ENCODE peak calls at places on chromosomes 6 and 20, in ten cellular contexts. V is testis; S is fibroblast of lung; J is A549; A is heart left ventricle; H is SJSA1; C is CD8-positive, alpha-beta T cell; L is suprapubic skin; W is right cardiac atrium; Y is IMR-90. K is an unnamed sample.

GRCh38 chr6:41036188-41036587 is 2.8 kb downstream of the UNC5CL start:
- DNase-seq in V (no peak), S (peak; percentile 39), J (no peak), A (no peak), H (no peak), C (no peak), L (no peak), W (no peak), Y (no peak), K (no peak)

GRCh38 chr20:34925341-34925740 is 30.3 kb downstream of the GSS start:
- DNase-seq in V (no peak), S (no peak), J (no peak), A (no peak), H (no peak), C (no peak), L (no peak), W (no peak), Y (no peak), K (no peak)

GRCh38 chr6:84182001-84182400 is 45.4 kb downstream of the CEP162 start:
- DNase-seq in V (no peak), S (no peak), J (no peak), A (no peak), H (no peak), C (no peak), L (no peak), W (no peak), Y (no peak), K (no peak)

GRCh38 chr6:26103141-26103769 is 16.0 kb downstream of the HFE start:
- DNase-seq in V (no peak), S (peak; percentile 81), J (peak; percentile 44), A (peak; percentile 42), H (no peak), C (no peak), L (no peak), W (no peak), Y (peak; percentile 77), K (no peak)

GRCh38 chr6:79038061-79038460 is 40.0 kb downstream of the PHIP start:
- DNase-seq in V (no peak), S (peak; percentile 12), J (no peak), A (no peak), H (no peak), C (no peak), L (no peak), W (no peak), Y (peak; percentile 3), K (no peak)

GRCh38 chr20:32858189-32858588 is 534 bp upstream of the EFCAB8 start:
- DNase-seq in V (no peak), S (no peak), J (no peak), A (no peak), H (no peak), C (no peak), L (no peak), W (no peak), Y (no peak), K (no peak)

GRCh38 chr6:88865275-88865674 is 98.1 kb downstream of the RNGTT start:
- DNase-seq in V (no peak), S (no peak), J (no peak), A (no peak), H (no peak), C (no peak), L (no peak), W (no peak), Y (no peak), K (no peak)

GRCh38 chr6:51349866-51350265 is 531.2 kb downstream of the TFAP2B start:
- DNase-seq in V (peak; percentile 34), S (no peak), J (no peak), A (no peak), H (no peak), C (no peak), L (no peak), W (no peak), Y (no peak), K (no peak)

GRCh38 chr6:31948306-31948705 is 2.4 kb downstream of the CFB start:
- DNase-seq in V (no peak), S (no peak), J (no peak), A (no peak), H (no peak), C (no peak), L (no peak), W (no peak), Y (no peak), K (peak; percentile 14)

GRCh38 chr20:31901615-31902014 is 31.2 kb downstream of the TTLL9 start:
- DNase-seq in V (no peak), S (no peak), J (no peak), A (no peak), H (no peak), C (no peak), L (peak; percentile 34), W (no peak), Y (no peak), K (no peak)

GRCh38 chr20:20079102-20079784 is 26.9 kb downstream of the CFAP61 start:
- DNase-seq in V (no peak), S (no peak), J (no peak), A (no peak), H (no peak), C (no peak), L (no peak), W (no peak), Y (no peak), K (no peak)

DNA sequence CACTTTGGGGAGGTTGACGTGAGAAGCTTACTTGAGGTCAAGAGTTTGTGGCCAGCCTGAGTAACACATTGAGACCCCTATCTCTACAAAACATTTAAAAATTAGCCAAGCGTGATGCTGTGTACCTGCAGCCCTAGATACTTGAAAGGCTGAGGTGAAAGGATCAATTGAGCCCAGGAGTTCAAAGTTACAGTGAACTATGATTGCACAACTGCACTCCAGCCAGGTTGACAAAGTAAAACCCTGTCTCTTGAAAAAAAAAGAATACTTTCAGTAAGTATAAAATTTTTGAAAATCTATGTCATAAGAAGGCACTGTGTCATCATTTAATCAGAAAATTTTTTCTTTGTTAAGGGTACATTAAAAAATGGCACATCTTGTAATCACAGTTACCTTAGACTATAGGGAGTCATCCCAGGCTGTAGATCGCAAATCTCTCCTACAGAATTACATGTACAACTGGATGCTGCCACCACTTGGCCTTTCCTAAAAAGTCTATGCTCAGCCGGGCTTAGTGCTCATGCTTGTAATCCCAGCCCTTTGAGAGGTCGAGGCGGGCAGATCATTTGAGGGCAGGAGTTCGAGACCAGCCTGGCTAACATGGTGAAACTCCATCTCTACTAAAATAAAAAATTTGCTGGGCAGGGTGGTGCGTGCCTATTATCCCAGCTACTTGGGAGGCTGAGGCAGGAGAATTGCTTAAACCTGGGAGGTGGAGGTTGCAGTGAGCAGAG is 17.0 kb upstream of the MRS2 start:
- DNase-seq in V (no peak), S (no peak), J (peak; percentile 53), A (no peak), H (no peak), C (no peak), L (no peak), W (no peak), Y (no peak), K (no peak)
- H3K4me1 ChIP-seq in V (no peaks in the 10 kb centered on the region), S (no peaks in the 10 kb centered on the region), J (peaks cover 34% of the 10 kb centered on the region), A (no peaks in the 10 kb centered on the region), H (no peaks in the 10 kb centered on the region), C (no peaks in the 10 kb centered on the region), L (no peaks in the 10 kb centered on the region), W (no peaks in the 10 kb centered on the region), Y (no peaks in the 10 kb centered on the region), K (no peaks in the 10 kb centered on the region)

DNA sequence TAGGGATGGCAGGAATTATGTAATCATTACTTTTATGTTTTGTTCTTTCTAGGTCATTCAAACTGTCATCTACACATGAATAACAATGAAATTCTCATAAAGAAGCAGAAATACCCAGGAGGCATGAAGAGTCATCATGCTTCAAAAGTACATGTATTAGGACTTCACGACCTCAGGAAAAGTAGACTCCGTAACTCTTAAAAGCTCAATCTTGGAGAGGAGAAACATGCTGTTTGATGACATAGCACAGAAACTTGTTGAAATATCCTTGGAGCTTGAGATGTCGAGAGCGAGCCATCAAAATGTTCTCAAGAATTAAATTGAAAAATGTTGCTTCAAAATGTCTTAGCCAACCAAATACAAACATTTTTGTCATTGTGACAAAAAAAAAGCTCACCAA is 28.3 kb upstream of the ANKEF1 start:
- DNase-seq in V (no peak), S (no peak), J (no peak), A (no peak), H (no peak), C (no peak), L (no peak), W (no peak), Y (no peak), K (no peak)
- H3K27ac ChIP-seq in V (no peak overlapping the region), S (no peak overlapping the region), J (no peak overlapping the region), A (no peak overlapping the region), H (no peak overlapping the region), C (no peak overlapping the region), L (no peak overlapping the region), W (no peak overlapping the region), Y (no peak overlapping the region), K (no peak overlapping the region)

GRCh38 chr6:21595951-21596378 is 2.4 kb downstream of the SOX4 start:
- DNase-seq in V (peak; percentile 42), S (no peak), J (no peak), A (no peak), H (no peak), C (no peak), L (no peak), W (peak; percentile 63), Y (no peak), K (peak; percentile 80)

GRCh38 chr6:21597706-21598273 is 4.2 kb downstream of the SOX4 start:
- DNase-seq in V (no peak), S (no peak), J (no peak), A (no peak), H (no peak), C (no peak), L (no peak), W (no peak), Y (no peak), K (no peak)

GRCh38 chr6:21598662-21599061 is 5.1 kb downstream of the SOX4 start:
- DNase-seq in V (no peak), S (peak; percentile 63), J (no peak), A (no peak), H (no peak), C (no peak), L (no peak), W (no peak), Y (no peak), K (no peak)

GRCh38 chr6:21596379-21597242 is 3.1 kb downstream of the SOX4 start:
- DNase-seq in V (peak; percentile 55), S (peak; percentile 69), J (peak; percentile 67), A (peak; percentile 62), H (peak; percentile 57), C (peak; percentile 36), L (no peak), W (peak; percentile 77), Y (peak; percentile 59), K (peak; percentile 70)

DNA sequence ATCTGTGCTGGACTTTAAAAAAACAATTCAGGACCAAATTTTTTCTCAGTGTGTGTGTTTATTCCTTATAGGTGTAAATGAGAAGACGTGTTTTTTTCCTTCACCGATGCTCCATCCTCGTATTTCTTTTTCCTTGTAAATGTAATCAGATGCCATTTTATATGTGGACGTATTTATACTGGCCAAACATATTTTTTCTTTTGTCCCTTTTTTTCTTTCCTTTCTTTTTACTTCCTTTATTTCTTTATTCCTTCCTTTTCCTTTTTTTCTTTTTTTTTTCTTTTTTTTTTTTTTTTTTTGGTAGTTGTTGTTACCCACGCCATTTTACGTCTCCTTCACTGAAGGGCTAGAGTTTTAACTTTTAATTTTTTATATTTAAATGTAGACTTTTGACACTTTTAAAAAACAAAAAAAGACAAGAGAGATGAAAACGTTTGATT is 3.7 kb downstream of the SOX4 start:
- DNase-seq in V (no peak), S (no peak), J (no peak), A (no peak), H (no peak), C (no peak), L (no peak), W (no peak), Y (no peak), K (no peak)
- H3K4me3 ChIP-seq in V (peak overlapping the region; percentile 86), S (peak overlapping the region; percentile 68), J (peak overlapping the region; percentile 83), A (peak overlapping the region; percentile 71), H (peak overlapping the region; percentile 75), C (peak overlapping the region; percentile 68), L (peak overlapping the region; percentile 67), W (peak overlapping the region; percentile 70), Y (peak overlapping the region; percentile 85), K (peak overlapping the region; percentile 77)

GRCh38 chr20:1626528-1627192 is 6.9 kb upstream of the SIRPB1 start:
- DNase-seq in V (no peak), S (no peak), J (no peak), A (no peak), H (no peak), C (no peak), L (no peak), W (no peak), Y (no peak), K (peak; percentile 55)
- H3K4me1 ChIP-seq in V (no peaks in the 10 kb centered on the region), S (no peaks in the 10 kb centered on the region), J (no peaks in the 10 kb centered on the region), A (no peaks in the 10 kb centered on the region), H (no peaks in the 10 kb centered on the region), C (peaks cover 33% of the 10 kb centered on the region), L (no peaks in the 10 kb centered on the region), W (no peaks in the 10 kb centered on the region), Y (no peaks in the 10 kb centered on the region), K (no peaks in the 10 kb centered on the region)

K was measured in aorta.